ENCODE peak calls at places on chromosomes 3 and 15, in four cellular contexts. P is H1, X is IMR-90, T is neuronal stem cell. N is an unnamed sample.

GRCh38 chr3:131848111-131848510 is 186.7 kb downstream of the CPNE4 start:
- DNase-seq in P (no peak), X (no peak), T (no peak), N (no peak)

GRCh38 chr3:56879453-56880224 is 77.9 kb upstream of the ARHGEF3 start:
- DNase-seq in P (no peak), X (peak; percentile 64), T (no peak), N (no peak)

GRCh38 chr15:67413770-67414429 is 107.0 kb upstream of the C15orf61 start:
- DNase-seq in P (no peak), X (peak; percentile 68), T (no peak), N (no peak)

GRCh38 chr3:197029511-197030167 is at the start of gene MELTF:
- DNase-seq in P (peak; percentile 92), X (peak; percentile 71), T (peak; percentile 76), N (peak; percentile 71)

GRCh38 chr3:168341192-168341816 is 245.6 kb upstream of the GOLIM4 start:
- DNase-seq in P (no peak), X (peak; percentile 91), T (no peak), N (no peak)

GRCh38 chr15:38325290-38325990 is 72.8 kb downstream of the SPRED1 start:
- DNase-seq in P (no peak), X (peak; percentile 14), T (no peak), N (no peak)

GRCh38 chr15:62164500-62165028 is 521 bp downstream of the C2CD4B start:
- DNase-seq in P (peak; percentile 76), X (no peak), T (peak; percentile 37), N (peak; percentile 53)

GRCh38 chr3:56975562-56975961 is 84.9 kb upstream of the SPATA12 start:
- DNase-seq in P (no peak), X (peak; percentile 51), T (no peak), N (no peak)

GRCh38 chr15:93126496-93127083 is 37.6 kb upstream of the RGMA start:
- DNase-seq in P (no peak), X (no peak), T (no peak), N (no peak)

GRCh38 chr3:9901967-9902366 is 681 bp upstream of the IL17RE start:
- DNase-seq in P (no peak), X (no peak), T (no peak), N (no peak)

GRCh38 chr3:12947504-12948369 is 106.4 kb upstream of the RPL32 start:
- DNase-seq in P (no peak), X (peak; percentile 68), T (no peak), N (peak; percentile 48)

GRCh38 chr15:50146661-50147060 is 27.6 kb upstream of the ATP8B4 start:
- DNase-seq in P (no peak), X (no peak), T (no peak), N (no peak)

GRCh38 chr15:50377867-50378751 is 23.1 kb upstream of the GABPB1 start:
- DNase-seq in P (no peak), X (no peak), T (no peak), N (no peak)

GRCh38 chr3:148992027-148992634 is 791 bp downstream of the GYG1 start:
- DNase-seq in P (peak; percentile 59), X (no peak), T (peak; percentile 15), N (peak; percentile 40)

GRCh38 chr3:33167716-33168339 is 50.8 kb downstream of the SUSD5 start:
- DNase-seq in P (no peak), X (peak; percentile 60), T (no peak), N (peak; percentile 6)

GRCh38 chr15:92448370-92448769 is 54.7 kb downstream of the ST8SIA2 start:
- DNase-seq in P (no peak), X (no peak), T (no peak), N (no peak)

GRCh38 chr3:50292924-50293801 is 934 bp upstream of the IFRD2 start:
- DNase-seq in P (no peak), X (no peak), T (no peak), N (no peak)

GRCh38 chr3:58214484-58215316 is 3.9 kb upstream of the DNASE1L3 start:
- DNase-seq in P (no peak), X (peak; percentile 42), T (no peak), N (peak; percentile 70)

GRCh38 chr15:94234300-94234699 is 2.9 kb downstream of the MCTP2 start:
- DNase-seq in P (no peak), X (no peak), T (no peak), N (peak; percentile 40)
- H3K4me1 ChIP-seq in P (no peaks in the 10 kb centered on the region), X (peaks cover 5% of the 10 kb centered on the region), T (no peaks in the 10 kb centered on the region), N (no peaks in the 10 kb centered on the region)

DNA sequence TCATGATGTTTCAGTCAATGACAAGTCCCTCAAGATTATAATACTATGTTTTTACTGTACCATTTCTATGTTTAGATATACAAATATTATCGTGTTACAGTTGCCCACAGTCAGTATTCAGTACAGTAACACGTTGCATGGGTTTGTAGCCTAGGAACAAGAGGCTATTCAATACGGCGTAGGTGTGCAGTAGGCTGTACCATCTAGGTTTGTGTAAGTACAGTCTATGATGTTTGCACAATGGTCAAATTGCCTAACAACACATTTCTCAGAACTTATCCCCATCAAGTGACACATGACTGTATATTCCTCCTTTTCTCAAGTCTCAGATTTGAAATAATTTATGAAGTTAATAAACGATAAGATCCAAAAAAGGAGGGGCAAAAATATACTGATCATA is 21.7 kb downstream of the ZDHHC3 start:
- DNase-seq in P (no peak), X (no peak), T (no peak), N (no peak)
- H3K79me1 ChIP-seq in P (peaks cover 8% of the 10 kb centered on the region), X (peaks cover 33% of the 10 kb centered on the region), T (no peaks in the 10 kb centered on the region), N (peaks cover 8% of the 10 kb centered on the region)

DNA sequence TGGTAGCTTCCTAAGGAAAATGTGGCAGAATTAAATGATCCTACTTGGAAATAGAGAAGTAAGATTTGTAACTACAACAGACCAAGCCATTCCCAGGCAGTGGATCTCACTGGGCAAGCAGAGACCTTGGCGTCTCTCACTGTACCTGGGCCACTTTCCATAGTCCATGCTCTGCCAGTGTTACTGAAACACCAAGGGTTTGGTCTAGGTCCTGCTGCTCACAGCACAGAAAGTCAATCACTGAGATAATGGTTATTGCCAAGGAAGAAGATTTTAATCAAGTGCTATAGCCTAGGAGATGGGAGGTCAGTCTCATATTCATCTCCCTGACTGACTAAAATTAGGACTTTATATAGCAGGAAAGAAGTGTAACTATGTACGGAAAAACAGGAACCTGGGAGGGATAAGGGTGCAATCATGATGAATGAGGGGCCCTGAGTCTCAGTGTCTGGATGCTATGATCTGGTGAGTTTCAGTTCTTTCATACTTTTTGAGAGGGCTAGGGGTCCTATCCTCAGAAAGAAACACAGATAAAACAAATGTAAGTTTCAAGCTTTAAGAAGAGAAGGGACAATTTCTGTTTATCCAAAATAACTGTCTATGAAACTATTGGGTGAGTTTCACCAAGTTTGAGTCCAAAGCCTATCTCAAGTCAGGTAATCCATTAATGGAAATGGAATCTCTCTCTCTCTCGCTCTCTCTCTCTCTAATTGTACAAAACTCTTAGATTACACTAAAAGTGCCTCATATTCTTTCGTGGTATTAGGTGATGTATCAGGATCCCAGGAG is 20.6 kb downstream of the GPR15 start:
- DNase-seq in P (no peak), X (no peak), T (no peak), N (no peak)
- H3K27ac ChIP-seq in P (no peak overlapping the region), X (no peak overlapping the region), T (no peak overlapping the region), N (no peak overlapping the region)

GRCh38 chr15:70291696-70292510 is 194.2 kb upstream of the TLE3 start:
- DNase-seq in P (no peak), X (no peak), T (no peak), N (no peak)

GRCh38 chr15:70293138-70293537 is 195.4 kb upstream of the TLE3 start:
- DNase-seq in P (no peak), X (no peak), T (no peak), N (no peak)

GRCh38 chr15:70293606-70294470 is 196.1 kb upstream of the TLE3 start:
- DNase-seq in P (no peak), X (no peak), T (no peak), N (no peak)

GRCh38 chr15:70291295-70291694 is 193.6 kb upstream of the TLE3 start:
- DNase-seq in P (no peak), X (no peak), T (no peak), N (no peak)

DNA sequence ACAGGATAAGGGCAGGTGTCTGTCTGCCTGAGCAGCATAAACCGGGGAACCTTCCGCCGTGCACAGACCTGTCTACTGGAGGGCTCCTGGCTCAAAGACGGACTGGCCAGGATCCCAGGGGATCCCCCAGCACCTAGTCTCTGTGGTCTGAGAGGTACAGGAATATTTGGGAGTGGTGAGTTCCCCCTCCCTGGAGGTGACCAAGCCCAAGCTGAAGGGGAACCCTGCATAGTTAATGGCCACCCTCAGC is 194.7 kb upstream of the TLE3 start:
- DNase-seq in P (no peak), X (no peak), T (no peak), N (no peak)
- H3K4me1 ChIP-seq in P (no peaks in the 10 kb centered on the region), X (no peaks in the 10 kb centered on the region), T (no peaks in the 10 kb centered on the region), N (peaks cover 7% of the 10 kb centered on the region)

GRCh38 chr3:15329058-15330005 is 3.1 kb downstream of the SH3BP5 start:
- DNase-seq in P (no peak), X (no peak), T (no peak), N (no peak)

GRCh38 chr3:15326037-15326436 is 6.3 kb downstream of the SH3BP5 start:
- DNase-seq in P (no peak), X (no peak), T (no peak), N (no peak)

GRCh38 chr3:15326673-15327072 is 5.7 kb downstream of the SH3BP5 start:
- DNase-seq in P (no peak), X (no peak), T (no peak), N (no peak)

GRCh38 chr3:15330031-15330596 is 2.3 kb downstream of the SH3BP5 start:
- DNase-seq in P (no peak), X (peak; percentile 75), T (no peak), N (no peak)

DNA sequence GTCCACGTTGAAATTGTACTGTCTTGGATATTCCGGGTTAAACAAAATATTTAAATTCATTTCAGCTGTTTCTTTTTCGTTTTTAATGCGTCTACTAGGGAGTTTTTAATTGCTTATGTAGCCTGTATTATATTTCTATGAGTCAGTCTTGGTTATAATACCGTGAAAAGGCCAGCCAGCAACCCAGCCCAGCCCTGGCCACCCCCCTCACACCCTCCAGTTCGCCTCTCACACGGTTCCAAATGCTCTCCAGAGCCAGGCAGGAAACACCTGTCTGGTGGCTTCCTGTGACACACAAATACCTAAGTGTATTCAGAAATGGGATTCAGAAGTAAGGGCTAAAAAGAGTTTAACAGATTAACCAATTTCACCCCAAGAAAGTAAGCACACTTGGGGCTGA is 4.4 kb downstream of the SH3BP5 start:
- DNase-seq in P (no peak), X (peak; percentile 43), T (no peak), N (no peak)
- H3K79me1 ChIP-seq in P (peaks cover 3% of the 10 kb centered on the region), X (peaks cover 7% of the 10 kb centered on the region), T (no peaks in the 10 kb centered on the region), N (no peaks in the 10 kb centered on the region)

N was measured in mesendoderm.